ENCODE peak calls at places on chromosomes 16 and 17, in ten cellular contexts. One of them, this sample, is unnamed.

GRCh38 chr17:77322534-77323412 is 182.0 kb downstream of the SEC14L1 start:
- DNase-seq in dermis blood vessel endothelial cell: peak
- DNase-seq in H1: no peak
- DNase-seq in activated CD4-positive, alpha-beta T cell treated with anti-CD3 and anti-CD28 coated beads, Interleukin-2, amount 50 U/mL, for 4 hours: no peak
- DNase-seq in substantia nigra: peak
- DNase-seq in left colon: peak
- DNase-seq in stimulated activated CD4-positive, alpha-beta T cell treated with anti-CD3 and anti-CD28 coated beads, Interleukin-1b, Interleukin-23, amount 100 ng/mL, for 24 hours: no peak
- DNase-seq in caudate nucleus: no peak
- DNase-seq in activated T-cell treated with anti-CD3 and anti-CD28 coated beads, Interleukin-2, amount 50 U/mL, for 4 hours: no peak
- DNase-seq in HTR-8/SVneo: peak
- DNase-seq in this sample: no peak

GRCh38 chr17:69485901-69486643 is 71.6 kb downstream of the MAP2K6 start:
- DNase-seq in dermis blood vessel endothelial cell: peak
- DNase-seq in H1: no peak
- DNase-seq in activated CD4-positive, alpha-beta T cell treated with anti-CD3 and anti-CD28 coated beads, Interleukin-2, amount 50 U/mL, for 4 hours: no peak
- DNase-seq in substantia nigra: no peak
- DNase-seq in left colon: no peak
- DNase-seq in stimulated activated CD4-positive, alpha-beta T cell treated with anti-CD3 and anti-CD28 coated beads, Interleukin-1b, Interleukin-23, amount 100 ng/mL, for 24 hours: no peak
- DNase-seq in caudate nucleus: no peak
- DNase-seq in activated T-cell treated with anti-CD3 and anti-CD28 coated beads, Interleukin-2, amount 50 U/mL, for 4 hours: no peak
- DNase-seq in HTR-8/SVneo: no peak
- DNase-seq in this sample: no peak

GRCh38 chr17:18859256-18859655 is 1.3 kb downstream of the PRPSAP2 start:
- DNase-seq in dermis blood vessel endothelial cell: peak
- DNase-seq in H1: peak
- DNase-seq in activated CD4-positive, alpha-beta T cell treated with anti-CD3 and anti-CD28 coated beads, Interleukin-2, amount 50 U/mL, for 4 hours: no peak
- DNase-seq in substantia nigra: no peak
- DNase-seq in left colon: peak
- DNase-seq in stimulated activated CD4-positive, alpha-beta T cell treated with anti-CD3 and anti-CD28 coated beads, Interleukin-1b, Interleukin-23, amount 100 ng/mL, for 24 hours: no peak
- DNase-seq in caudate nucleus: no peak
- DNase-seq in activated T-cell treated with anti-CD3 and anti-CD28 coated beads, Interleukin-2, amount 50 U/mL, for 4 hours: no peak
- DNase-seq in HTR-8/SVneo: no peak
- DNase-seq in this sample: no peak

GRCh38 chr16:66189951-66190350 is 176.5 kb upstream of the CDH5 start:
- DNase-seq in dermis blood vessel endothelial cell: no peak
- DNase-seq in H1: no peak
- DNase-seq in activated CD4-positive, alpha-beta T cell treated with anti-CD3 and anti-CD28 coated beads, Interleukin-2, amount 50 U/mL, for 4 hours: no peak
- DNase-seq in substantia nigra: no peak
- DNase-seq in left colon: no peak
- DNase-seq in stimulated activated CD4-positive, alpha-beta T cell treated with anti-CD3 and anti-CD28 coated beads, Interleukin-1b, Interleukin-23, amount 100 ng/mL, for 24 hours: no peak
- DNase-seq in caudate nucleus: no peak
- DNase-seq in activated T-cell treated with anti-CD3 and anti-CD28 coated beads, Interleukin-2, amount 50 U/mL, for 4 hours: no peak
- DNase-seq in HTR-8/SVneo: no peak
- DNase-seq in this sample: no peak

GRCh38 chr17:75447951-75448856 is 8.2 kb upstream of the TMEM94 start:
- DNase-seq in dermis blood vessel endothelial cell: no peak
- DNase-seq in H1: no peak
- DNase-seq in activated CD4-positive, alpha-beta T cell treated with anti-CD3 and anti-CD28 coated beads, Interleukin-2, amount 50 U/mL, for 4 hours: no peak
- DNase-seq in substantia nigra: no peak
- DNase-seq in left colon: no peak
- DNase-seq in stimulated activated CD4-positive, alpha-beta T cell treated with anti-CD3 and anti-CD28 coated beads, Interleukin-1b, Interleukin-23, amount 100 ng/mL, for 24 hours: no peak
- DNase-seq in caudate nucleus: no peak
- DNase-seq in activated T-cell treated with anti-CD3 and anti-CD28 coated beads, Interleukin-2, amount 50 U/mL, for 4 hours: no peak
- DNase-seq in HTR-8/SVneo: no peak
- DNase-seq in this sample: no peak

GRCh38 chr16:1545044-1545736 is 11.7 kb downstream of the TMEM204 start:
- DNase-seq in dermis blood vessel endothelial cell: peak
- DNase-seq in H1: no peak
- DNase-seq in activated CD4-positive, alpha-beta T cell treated with anti-CD3 and anti-CD28 coated beads, Interleukin-2, amount 50 U/mL, for 4 hours: no peak
- DNase-seq in substantia nigra: no peak
- DNase-seq in left colon: no peak
- DNase-seq in stimulated activated CD4-positive, alpha-beta T cell treated with anti-CD3 and anti-CD28 coated beads, Interleukin-1b, Interleukin-23, amount 100 ng/mL, for 24 hours: no peak
- DNase-seq in caudate nucleus: no peak
- DNase-seq in activated T-cell treated with anti-CD3 and anti-CD28 coated beads, Interleukin-2, amount 50 U/mL, for 4 hours: no peak
- DNase-seq in HTR-8/SVneo: no peak
- DNase-seq in this sample: no peak

GRCh38 chr16:24036614-24037013 is 200.8 kb downstream of the PRKCB start:
- DNase-seq in dermis blood vessel endothelial cell: peak
- DNase-seq in H1: peak
- DNase-seq in activated CD4-positive, alpha-beta T cell treated with anti-CD3 and anti-CD28 coated beads, Interleukin-2, amount 50 U/mL, for 4 hours: peak
- DNase-seq in substantia nigra: peak
- DNase-seq in left colon: peak
- DNase-seq in stimulated activated CD4-positive, alpha-beta T cell treated with anti-CD3 and anti-CD28 coated beads, Interleukin-1b, Interleukin-23, amount 100 ng/mL, for 24 hours: peak
- DNase-seq in caudate nucleus: no peak
- DNase-seq in activated T-cell treated with anti-CD3 and anti-CD28 coated beads, Interleukin-2, amount 50 U/mL, for 4 hours: peak
- DNase-seq in HTR-8/SVneo: peak
- DNase-seq in this sample: no peak

GRCh38 chr16:69071036-69071435 is 34.4 kb upstream of the HAS3 start:
- DNase-seq in dermis blood vessel endothelial cell: no peak
- DNase-seq in H1: no peak
- DNase-seq in activated CD4-positive, alpha-beta T cell treated with anti-CD3 and anti-CD28 coated beads, Interleukin-2, amount 50 U/mL, for 4 hours: no peak
- DNase-seq in substantia nigra: no peak
- DNase-seq in left colon: no peak
- DNase-seq in stimulated activated CD4-positive, alpha-beta T cell treated with anti-CD3 and anti-CD28 coated beads, Interleukin-1b, Interleukin-23, amount 100 ng/mL, for 24 hours: no peak
- DNase-seq in caudate nucleus: no peak
- DNase-seq in activated T-cell treated with anti-CD3 and anti-CD28 coated beads, Interleukin-2, amount 50 U/mL, for 4 hours: no peak
- DNase-seq in HTR-8/SVneo: no peak
- DNase-seq in this sample: no peak

GRCh38 chr16:8713635-8714097 is 39.2 kb downstream of the ABAT start:
- DNase-seq in dermis blood vessel endothelial cell: no peak
- DNase-seq in H1: no peak
- DNase-seq in activated CD4-positive, alpha-beta T cell treated with anti-CD3 and anti-CD28 coated beads, Interleukin-2, amount 50 U/mL, for 4 hours: no peak
- DNase-seq in substantia nigra: no peak
- DNase-seq in left colon: no peak
- DNase-seq in stimulated activated CD4-positive, alpha-beta T cell treated with anti-CD3 and anti-CD28 coated beads, Interleukin-1b, Interleukin-23, amount 100 ng/mL, for 24 hours: no peak
- DNase-seq in caudate nucleus: no peak
- DNase-seq in activated T-cell treated with anti-CD3 and anti-CD28 coated beads, Interleukin-2, amount 50 U/mL, for 4 hours: no peak
- DNase-seq in HTR-8/SVneo: no peak
- DNase-seq in this sample: no peak

GRCh38 chr17:7476474-7476873 is 3.0 kb downstream of the ZBTB4 start:
- DNase-seq in dermis blood vessel endothelial cell: peak
- DNase-seq in H1: no peak
- DNase-seq in activated CD4-positive, alpha-beta T cell treated with anti-CD3 and anti-CD28 coated beads, Interleukin-2, amount 50 U/mL, for 4 hours: no peak
- DNase-seq in substantia nigra: no peak
- DNase-seq in left colon: no peak
- DNase-seq in stimulated activated CD4-positive, alpha-beta T cell treated with anti-CD3 and anti-CD28 coated beads, Interleukin-1b, Interleukin-23, amount 100 ng/mL, for 24 hours: no peak
- DNase-seq in caudate nucleus: no peak
- DNase-seq in activated T-cell treated with anti-CD3 and anti-CD28 coated beads, Interleukin-2, amount 50 U/mL, for 4 hours: no peak
- DNase-seq in HTR-8/SVneo: peak
- DNase-seq in this sample: no peak

GRCh38 chr16:16048904-16049582 is 99.6 kb downstream of the ABCC1 start:
- DNase-seq in dermis blood vessel endothelial cell: no peak
- DNase-seq in H1: no peak
- DNase-seq in activated CD4-positive, alpha-beta T cell treated with anti-CD3 and anti-CD28 coated beads, Interleukin-2, amount 50 U/mL, for 4 hours: no peak
- DNase-seq in substantia nigra: no peak
- DNase-seq in left colon: no peak
- DNase-seq in stimulated activated CD4-positive, alpha-beta T cell treated with anti-CD3 and anti-CD28 coated beads, Interleukin-1b, Interleukin-23, amount 100 ng/mL, for 24 hours: no peak
- DNase-seq in caudate nucleus: no peak
- DNase-seq in activated T-cell treated with anti-CD3 and anti-CD28 coated beads, Interleukin-2, amount 50 U/mL, for 4 hours: no peak
- DNase-seq in HTR-8/SVneo: no peak
- DNase-seq in this sample: no peak